ENCODE peak calls at places on chromosomes 13 and 19, in ten cellular contexts. A is LHCN-M2; H is SK-MEL-5; O is HuH-7; B is CD4-positive, CD25-positive, alpha-beta regulatory T cell; Q is GDM1; D is small intestine; P is M059J; X is osteocyte; V is EH. U is an unnamed sample.

GRCh38 chr19:18995804-18996241 is 37.5 kb downstream of the SUGP2 start:
- DNase-seq in D (peak), V (peak), X (peak), O (peak), P (peak), Q (no peak), A (peak), H (peak), B (no peak), U (peak)

GRCh38 chr19:1568320-1569019 is at the start of gene MEX3D:
- DNase-seq in A (peak), D (peak), B (peak), Q (peak), H (peak), X (no peak), P (peak), O (peak), V (peak), U (peak)

GRCh38 chr19:12794196-12794921 is 3.1 kb downstream of the JUNB start:
- DNase-seq in O (no peak), Q (no peak), X (no peak), P (peak), H (no peak), V (no peak), D (no peak), A (no peak), B (no peak), U (no peak)

GRCh38 chr19:14090509-14091085 is at the start of gene SAMD1:
- DNase-seq in O (peak), B (peak), Q (peak), H (peak), A (peak), D (peak), V (peak), X (peak), P (peak), U (peak)

GRCh38 chr13:76239031-76239680 is 603.0 kb downstream of the LMO7 start:
- DNase-seq in V (no peak), B (no peak), X (no peak), H (no peak), D (no peak), P (no peak), O (no peak), Q (no peak), A (peak), U (no peak)

GRCh38 chr19:20925481-20925880 is 2.4 kb downstream of the ZNF85 start:
- DNase-seq in Q (no peak), B (no peak), D (no peak), P (no peak), X (peak), O (no peak), V (no peak), H (no peak), A (no peak), U (no peak)

GRCh38 chr13:40352807-40353562 is 313.5 kb downstream of the FOXO1 start:
- DNase-seq in Q (no peak), P (no peak), O (no peak), H (no peak), X (no peak), D (no peak), B (no peak), V (no peak), A (peak), U (peak)

GRCh38 chr19:31633014-31633413 is 283.8 kb upstream of the TSHZ3 start:
- DNase-seq in X (no peak), Q (no peak), P (no peak), V (no peak), O (no peak), B (no peak), D (no peak), A (no peak), H (no peak), U (no peak)

GRCh38 chr19:2305424-2305823 is 2.5 kb downstream of the LINGO3 start:
- DNase-seq in P (no peak), O (no peak), X (no peak), V (no peak), A (no peak), Q (no peak), B (no peak), D (no peak), H (no peak), U (no peak)

GRCh38 chr19:48490980-48491792 is 20.4 kb downstream of the LMTK3 start:
- DNase-seq in B (peak), O (peak), V (no peak), H (peak), P (no peak), Q (no peak), D (peak), A (no peak), X (no peak), U (no peak)

GRCh38 chr13:46475586-46475991 is 77.4 kb upstream of the LRCH1 start:
- DNase-seq in A (peak), H (peak), Q (no peak), V (peak), X (no peak), B (no peak), P (peak), O (no peak), D (no peak), U (no peak)

GRCh38 chr19:6501740-6502648 is at the start of gene TUBB4A:
- DNase-seq in A (no peak), B (no peak), V (no peak), O (peak), P (no peak), Q (no peak), H (peak), X (no peak), D (no peak), U (peak)

GRCh38 chr13:91889641-91890040 is 491.2 kb downstream of the GPC5 start:
- DNase-seq in O (no peak), D (no peak), X (no peak), A (no peak), V (no peak), B (no peak), H (no peak), P (no peak), Q (no peak), U (no peak)

GRCh38 chr13:80035096-80035495 is 305.8 kb downstream of the SPRY2 start:
- DNase-seq in D (no peak), H (no peak), Q (no peak), X (no peak), B (no peak), O (no peak), V (no peak), A (no peak), P (no peak), U (no peak)

GRCh38 chr13:65342938-65343337 is 1887.2 kb downstream of the PCDH9 start:
- DNase-seq in P (no peak), Q (no peak), X (no peak), V (peak), D (no peak), B (no peak), A (no peak), H (no peak), O (no peak), U (no peak)

GRCh38 chr13:112835796-112836195 is 133.2 kb upstream of the MCF2L start:
- DNase-seq in V (no peak), P (no peak), A (no peak), D (no peak), Q (no peak), B (no peak), O (no peak), X (no peak), H (no peak), U (no peak)

GRCh38 chr19:46727036-46727501 is 10.2 kb upstream of the PRKD2 start:
- DNase-seq in Q (no peak), A (no peak), V (no peak), P (no peak), H (no peak), X (no peak), O (no peak), B (no peak), D (no peak), U (no peak)

GRCh38 chr19:50835785-50836542 is 2.6 kb upstream of the KLK15 start:
- DNase-seq in V (peak), B (peak), O (peak), A (peak), X (peak), D (peak), P (peak), Q (peak), H (peak), U (peak)

U was measured in putamen.